ENCODE peak calls at places on chromosome 14, in eight cellular contexts. J is cardiac fibroblast, L is NCI-H2029 treated with DMSO at 0.1 percent for 48 hours, A is NCI-H1105 treated with DMSO at 0.1 percent for 48 hours, M is activated gamma-delta T cell treated with Interleukin-2 at 50 U/mL for 16 hours, Q is erythroblast, U is NCI-H524, T is fibroblast of pulmonary artery. H is an unnamed sample.

GRCh38 chr14:75293920-75294648 is 15.5 kb downstream of the FOS start:
- DNase-seq in J (peak), L (peak), A (peak), M (peak), Q (peak), U (peak), T (peak), H (peak)

GRCh38 chr14:91419044-91419397 is 1.4 kb upstream of the CCDC88C start:
- DNase-seq in J (no peak), L (no peak), A (no peak), M (no peak), Q (no peak), U (no peak), T (no peak), H (no peak)

GRCh38 chr14:94139006-94139405 is 9.6 kb upstream of the IFI27L2 start:
- DNase-seq in J (no peak), L (no peak), A (no peak), M (no peak), Q (no peak), U (no peak), T (no peak), H (no peak)

GRCh38 chr14:35747379-35747778 is 61.7 kb downstream of the RALGAPA1 start:
- DNase-seq in J (no peak), L (peak), A (no peak), M (no peak), Q (no peak), U (no peak), T (peak), H (no peak)

GRCh38 chr14:66503532-66503931 is 4.4 kb upstream of the GPHN start:
- DNase-seq in J (peak), L (no peak), A (peak), M (no peak), Q (no peak), U (no peak), T (peak), H (no peak)

GRCh38 chr14:92937229-92937937 is 14.4 kb downstream of the CHGA start:
- DNase-seq in J (no peak), L (no peak), A (no peak), M (no peak), Q (no peak), U (no peak), T (no peak), H (no peak)

GRCh38 chr14:56322531-56322930 is 204.3 kb downstream of the PELI2 start:
- DNase-seq in J (no peak), L (peak), A (no peak), M (no peak), Q (no peak), U (no peak), T (no peak), H (no peak)

GRCh38 chr14:105475916-105476845 is 1.6 kb downstream of the CRIP2 start:
- DNase-seq in J (peak), L (peak), A (no peak), M (no peak), Q (no peak), U (no peak), T (peak), H (no peak)

GRCh38 chr14:79911762-79912161 is 299.5 kb downstream of the DIO2 start:
- DNase-seq in J (no peak), L (no peak), A (no peak), M (no peak), Q (no peak), U (no peak), T (no peak), H (no peak)

GRCh38 chr14:105178069-105178867 is 2.8 kb downstream of the NUDT14 start:
- DNase-seq in J (no peak), L (no peak), A (no peak), M (no peak), Q (no peak), U (peak), T (no peak), H (no peak)

GRCh38 chr14:104923596-104924420 is 871 bp upstream of the PLD4 start:
- DNase-seq in J (no peak), L (no peak), A (no peak), M (no peak), Q (no peak), U (no peak), T (no peak), H (no peak)

GRCh38 chr14:83058068-83058467 is 1524.4 kb upstream of the SEL1L start:
- DNase-seq in J (no peak), L (no peak), A (no peak), M (no peak), Q (no peak), U (no peak), T (no peak), H (no peak)

GRCh38 chr14:104431351-104431928 is 148.1 kb upstream of the C14orf180 start:
- DNase-seq in J (no peak), L (no peak), A (no peak), M (no peak), Q (no peak), U (no peak), T (no peak), H (no peak)

GRCh38 chr14:94581127-94581999 is at the start of gene SERPINA5:
- DNase-seq in J (peak), L (no peak), A (no peak), M (no peak), Q (no peak), U (no peak), T (peak), H (no peak)

GRCh38 chr14:55706893-55707292 is 126.9 kb downstream of the KTN1 start:
- DNase-seq in J (peak), L (no peak), A (no peak), M (no peak), Q (no peak), U (no peak), T (no peak), H (no peak)

GRCh38 chr14:52961060-52961639 is 10.3 kb upstream of the FERMT2 start:
- DNase-seq in J (peak), L (peak), A (peak), M (peak), Q (peak), U (peak), T (peak), H (peak)

GRCh38 chr14:32476532-32476931 is 147.4 kb downstream of the AKAP6 start:
- DNase-seq in J (no peak), L (no peak), A (no peak), M (no peak), Q (no peak), U (no peak), T (no peak), H (no peak)

GRCh38 chr14:34064349-34064748 is 113.5 kb upstream of the EGLN3 start:
- DNase-seq in J (peak), L (no peak), A (no peak), M (no peak), Q (no peak), U (no peak), T (peak), H (no peak)

GRCh38 chr14:51996148-51996746 is 6.9 kb downstream of the RTRAF start:
- DNase-seq in J (peak), L (no peak), A (no peak), M (no peak), Q (peak), U (no peak), T (peak), H (peak)

GRCh38 chr14:64035143-64035542 is 182.3 kb downstream of the SYNE2 start:
- DNase-seq in J (peak), L (no peak), A (no peak), M (no peak), Q (no peak), U (no peak), T (peak), H (no peak)

GRCh38 chr14:99724196-99724891 is 40.2 kb downstream of the CYP46A1 start:
- DNase-seq in J (no peak), L (no peak), A (no peak), M (no peak), Q (no peak), U (peak), T (peak), H (no peak)

GRCh38 chr14:24282736-24283135 is 11.3 kb upstream of the RABGGTA start:
- DNase-seq in J (no peak), L (no peak), A (no peak), M (no peak), Q (no peak), U (no peak), T (no peak), H (no peak)

GRCh38 chr14:79395061-79395460 is 816.2 kb downstream of the DIO2 start:
- DNase-seq in J (peak), L (no peak), A (no peak), M (no peak), Q (no peak), U (no peak), T (peak), H (no peak)